ENCODE peak calls at places on chromosomes 11 and 22, in nine cellular contexts. Z, X, C, H, T, U, R, J and L are unnamed samples.

GRCh38 chr11:75534291-75535038 is 8.7 kb upstream of the GDPD5 start:
- DNase-seq in Z (peak), X (peak), C (no peak), H (no peak), T (no peak), U (no peak), R (no peak), J (no peak), L (no peak)

GRCh38 chr11:112694813-112695212 is 266.4 kb upstream of the NCAM1 start:
- DNase-seq in Z (no peak), X (no peak), C (no peak), H (no peak), T (peak), U (no peak), R (no peak), J (peak), L (no peak)

GRCh38 chr11:121466063-121466794 is 13.5 kb upstream of the SORL1-AS1 start:
- DNase-seq in Z (peak), X (peak), C (peak), H (peak), T (peak), U (peak), R (peak), J (peak), L (peak)

GRCh38 chr11:297666-298405 is 1.5 kb downstream of the IFITM5 start:
- DNase-seq in Z (no peak), X (peak), C (peak), H (no peak), T (peak), U (peak), R (no peak), J (no peak), L (peak)

GRCh38 chr11:22703040-22703439 is 36.6 kb downstream of the GAS2 start:
- DNase-seq in Z (peak), X (no peak), C (peak), H (no peak), T (peak), U (no peak), R (no peak), J (peak), L (no peak)

GRCh38 chr11:92141159-92141558 is 83.5 kb upstream of the FAT3 start:
- DNase-seq in Z (no peak), X (no peak), C (no peak), H (no peak), T (no peak), U (no peak), R (no peak), J (no peak), L (no peak)

GRCh38 chr11:8025816-8026215 is 38.7 kb downstream of the EIF3F start:
- DNase-seq in Z (peak), X (no peak), C (peak), H (no peak), T (peak), U (no peak), R (peak), J (peak), L (no peak)

GRCh38 chr11:2582958-2583604 is 116.7 kb downstream of the KCNQ1OT1 start:
- DNase-seq in Z (no peak), X (peak), C (no peak), H (no peak), T (no peak), U (peak), R (no peak), J (no peak), L (peak)

GRCh38 chr22:49934891-49935557 is 16.6 kb downstream of the CRELD2 start:
- DNase-seq in Z (peak), X (peak), C (peak), H (peak), T (peak), U (peak), R (no peak), J (peak), L (peak)

GRCh38 chr11:7019500-7020182 is 505 bp downstream of the ZNF214 start:
- DNase-seq in Z (no peak), X (peak), C (peak), H (peak), T (peak), U (peak), R (no peak), J (no peak), L (peak)

GRCh38 chr22:47781024-47781423 is 1018.6 kb downstream of the TBC1D22A start:
- DNase-seq in Z (no peak), X (no peak), C (no peak), H (peak), T (no peak), U (no peak), R (no peak), J (no peak), L (no peak)

GRCh38 chr11:91935120-91935519 is 289.5 kb upstream of the FAT3 start:
- DNase-seq in Z (no peak), X (no peak), C (no peak), H (no peak), T (no peak), U (no peak), R (no peak), J (no peak), L (no peak)

GRCh38 chr11:2305862-2306823 is 4.3 kb downstream of the TSPAN32 start:
- DNase-seq in Z (peak), X (peak), C (peak), H (no peak), T (peak), U (no peak), R (peak), J (peak), L (peak)

GRCh38 chr11:75606099-75606498 is 44.0 kb downstream of the SERPINH1 start:
- DNase-seq in Z (no peak), X (no peak), C (no peak), H (no peak), T (no peak), U (no peak), R (no peak), J (no peak), L (no peak)

GRCh38 chr22:32106930-32107329 is 52.2 kb downstream of the C22orf42 start:
- DNase-seq in Z (peak), X (no peak), C (no peak), H (no peak), T (peak), U (no peak), R (no peak), J (peak), L (no peak)

GRCh38 chr22:36367066-36367465 is 20.7 kb downstream of the MYH9 start:
- DNase-seq in Z (no peak), X (peak), C (no peak), H (no peak), T (no peak), U (no peak), R (no peak), J (no peak), L (no peak)

GRCh38 chr11:17738350-17739207 is 4.0 kb downstream of the KCNC1 start:
- DNase-seq in Z (no peak), X (peak), C (no peak), H (no peak), T (no peak), U (no peak), R (no peak), J (no peak), L (no peak)

GRCh38 chr11:132264616-132265015 is 894.2 kb downstream of the NTM start:
- DNase-seq in Z (no peak), X (no peak), C (no peak), H (no peak), T (no peak), U (no peak), R (no peak), J (no peak), L (no peak)

GRCh38 chr11:18706330-18707243 is 8.0 kb downstream of the TMEM86A start:
- DNase-seq in Z (peak), X (peak), C (no peak), H (peak), T (peak), U (no peak), R (no peak), J (peak), L (peak)

GRCh38 chr11:119578466-119579220 is 150.4 kb downstream of the NECTIN1 start:
- DNase-seq in Z (no peak), X (no peak), C (no peak), H (no peak), T (peak), U (no peak), R (no peak), J (no peak), L (no peak)

GRCh38 chr11:119573858-119574257 is 150.9 kb upstream of the THY1 start:
- DNase-seq in Z (no peak), X (no peak), C (no peak), H (no peak), T (no peak), U (no peak), R (no peak), J (no peak), L (no peak)

GRCh38 chr11:119571311-119571710 is 148.3 kb upstream of the THY1 start:
- DNase-seq in Z (no peak), X (no peak), C (no peak), H (no peak), T (no peak), U (no peak), R (no peak), J (no peak), L (no peak)

GRCh38 chr11:119567667-119568582 is 145.0 kb upstream of the THY1 start:
- DNase-seq in Z (peak), X (peak), C (peak), H (no peak), T (peak), U (no peak), R (peak), J (peak), L (no peak)

GRCh38 chr11:119572481-119573424 is 149.8 kb upstream of the THY1 start:
- DNase-seq in Z (no peak), X (no peak), C (no peak), H (no peak), T (no peak), U (no peak), R (no peak), J (no peak), L (no peak)
- TF ChIP-seq CTCF in Z (no peak), X (no peak), C (no peak), H (no peak), T (no peak), U (no peak), R (peak), J (no peak), L (no peak)

DNA sequence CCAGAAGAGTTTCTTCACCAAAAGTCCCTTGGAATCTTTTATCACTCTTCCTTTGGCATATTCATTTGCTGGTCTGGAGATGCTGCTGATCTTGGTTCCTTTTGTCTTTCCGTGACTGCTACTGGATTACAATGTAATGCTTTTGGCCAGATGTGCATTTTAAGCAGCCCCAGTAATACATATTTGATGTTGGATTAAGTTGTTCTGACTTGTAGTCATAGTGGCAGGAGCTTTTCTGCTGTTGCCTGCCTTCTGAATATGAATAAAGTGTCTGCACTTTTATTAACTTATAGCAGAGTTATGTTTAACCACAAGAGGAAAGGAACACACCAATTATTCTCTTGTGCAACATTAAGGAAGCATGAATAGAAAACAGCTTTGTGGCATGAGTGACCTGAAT is 360.0 kb upstream of the DDI1 start:
- DNase-seq in Z (peak), X (no peak), C (peak), H (no peak), T (no peak), U (no peak), R (peak), J (no peak), L (no peak)
- TF ChIP-seq CTCF in Z (no peak), X (no peak), C (no peak), H (no peak), T (no peak), U (no peak), R (no peak), J (no peak), L (no peak)

DNA sequence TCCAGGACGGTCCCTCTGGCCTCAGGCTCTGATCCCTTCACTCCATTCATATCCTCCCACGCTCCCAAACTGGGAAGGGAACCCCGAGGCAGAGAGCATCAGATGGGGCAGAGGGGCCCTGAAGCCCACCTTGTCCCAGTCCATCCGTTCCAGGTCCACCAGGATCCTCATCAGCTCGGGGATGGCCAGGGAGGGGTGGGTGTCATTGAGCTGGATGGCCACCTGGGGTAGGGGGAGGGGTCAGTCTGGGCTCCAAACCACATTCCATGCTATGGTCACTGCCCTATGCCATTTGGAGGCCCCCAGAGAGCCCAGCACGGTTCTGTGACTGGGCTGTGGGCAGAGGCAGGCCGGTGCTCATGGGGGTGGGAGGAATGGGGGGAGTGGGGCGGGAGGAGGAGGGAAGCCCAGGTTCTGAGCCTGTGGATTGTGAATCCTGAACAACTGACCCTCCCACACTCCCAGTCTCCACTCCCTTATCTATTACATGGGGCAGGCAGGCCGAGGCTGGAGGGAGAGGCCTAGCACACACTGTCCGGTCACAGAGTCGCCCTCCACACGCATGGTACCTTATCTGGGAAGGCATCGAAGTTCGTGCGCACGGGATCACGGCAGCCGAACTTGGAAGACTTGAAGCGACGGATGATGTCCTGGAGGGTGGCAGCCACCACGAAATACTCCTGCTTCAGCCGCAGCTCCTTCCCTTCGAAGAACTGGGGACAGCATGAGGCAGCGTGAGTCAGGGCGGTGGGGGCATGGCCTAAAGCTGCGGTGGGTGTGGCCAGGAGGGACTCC is 5.5 kb downstream of the PYGM start:
- DNase-seq in Z (no peak), X (no peak), C (no peak), H (no peak), T (no peak), U (peak), R (no peak), J (no peak), L (peak)
- TF ChIP-seq CTCF in Z (no peak), X (no peak), C (no peak), H (no peak), T (no peak), U (no peak), R (no peak), J (no peak), L (no peak)

GRCh38 chr22:27195104-27195503 is 537.7 kb downstream of the MIAT start:
- DNase-seq in Z (no peak), X (peak), C (no peak), H (peak), T (no peak), U (no peak), R (no peak), J (no peak), L (no peak)
- TF ChIP-seq CTCF in Z (no peak), X (no peak), C (no peak), H (no peak), T (no peak), U (no peak), R (no peak), J (no peak), L (no peak)

DNA sequence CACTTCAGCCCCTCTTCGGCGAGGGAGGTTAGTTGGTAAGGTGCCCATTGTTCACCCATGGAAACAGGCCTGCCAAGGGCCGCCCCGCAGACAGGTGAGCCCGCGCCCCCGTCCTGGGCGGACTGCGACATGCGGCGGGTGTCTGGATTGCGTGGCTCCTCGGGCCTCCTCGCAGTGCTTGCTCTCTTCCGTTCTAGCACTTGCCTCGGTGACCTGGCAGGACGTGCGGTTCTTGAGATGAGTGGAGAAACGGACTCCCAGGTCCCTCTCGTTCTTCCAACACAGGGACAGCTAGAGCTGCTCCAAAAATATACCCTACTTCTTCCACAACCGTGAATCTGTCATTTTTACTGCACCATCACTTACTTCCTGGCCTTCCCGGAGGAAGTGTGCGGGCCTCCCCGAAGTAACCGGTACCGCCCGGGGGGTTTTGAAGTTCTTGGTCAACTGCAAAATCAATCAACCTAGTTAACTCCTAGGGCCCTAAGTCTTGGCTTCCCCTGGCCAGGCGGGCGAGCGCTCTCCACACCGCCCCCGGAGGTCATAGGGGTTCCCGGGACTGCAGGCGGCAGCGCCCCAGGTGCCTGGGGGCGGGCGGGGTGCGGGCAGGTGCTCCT is 745 bp upstream of the ZBTB44 start:
- DNase-seq in Z (no peak), X (peak), C (no peak), H (no peak), T (no peak), U (peak), R (no peak), J (no peak), L (peak)
- TF ChIP-seq CTCF in Z (no peak), X (no peak), C (no peak), H (no peak), T (no peak), U (no peak), R (no peak), J (no peak), L (no peak)

GRCh38 chr11:134578807-134579708 is 167.0 kb upstream of the B3GAT1 start:
- DNase-seq in Z (no peak), X (no peak), C (no peak), H (no peak), T (no peak), U (no peak), R (no peak), J (no peak), L (no peak)
- TF ChIP-seq CTCF in Z (no peak), X (no peak), C (no peak), H (no peak), T (no peak), U (no peak), R (no peak), J (no peak), L (peak)

GRCh38 chr11:57778318-57779037 is 16.9 kb downstream of the CTNND1 start:
- DNase-seq in Z (peak), X (peak), C (peak), H (peak), T (peak), U (peak), R (peak), J (peak), L (peak)
- TF ChIP-seq CTCF in Z (no peak), X (no peak), C (no peak), H (no peak), T (no peak), U (no peak), R (no peak), J (no peak), L (no peak)

GRCh38 chr11:44863231-44863630 is 87.5 kb downstream of the TP53I11 start:
- DNase-seq in Z (no peak), X (no peak), C (no peak), H (no peak), T (no peak), U (no peak), R (no peak), J (no peak), L (no peak)
- TF ChIP-seq CTCF in Z (no peak), X (no peak), C (no peak), H (no peak), T (no peak), U (no peak), R (no peak), J (no peak), L (no peak)